ENCODE peak calls at places on chromosome 9, in five cellular contexts. F, S, L, N and T are unnamed samples.
A peak's percentile ranks its signal among the peaks of the same experiment; 100 is the strongest.

GRCh38 chr9:20988916-20989315 is 42.5 kb downstream of the HACD4 start:
- DNase-seq in F (peak; percentile 59), S (no peak), L (no peak), N (no peak), T (no peak)

GRCh38 chr9:137878146-137878941 is 762 bp downstream of the CACNA1B start:
- DNase-seq in F (peak; percentile 12), S (no peak), L (peak; percentile 13), N (no peak), T (no peak)

GRCh38 chr9:136711751-136712689 is at the start of gene DIPK1B:
- DNase-seq in F (no peak), S (no peak), L (no peak), N (no peak), T (no peak)

GRCh38 chr9:80061940-80062339 is 490.2 kb downstream of the TLE4 start:
- DNase-seq in F (peak; percentile 96), S (peak; percentile 33), L (no peak), N (peak; percentile 27), T (no peak)

GRCh38 chr9:32579706-32580331 is 6.9 kb upstream of the NDUFB6 start:
- DNase-seq in F (peak; percentile 52), S (peak; percentile 48), L (peak; percentile 62), N (no peak), T (peak; percentile 37)

GRCh38 chr9:133477992-133478850 is 678 bp downstream of the SLC2A6 start:
- DNase-seq in F (peak; percentile 63), S (no peak), L (no peak), N (peak; percentile 74), T (no peak)

GRCh38 chr9:109286571-109286977 is 34.3 kb downstream of the EPB41L4B start:
- DNase-seq in F (peak; percentile 39), S (peak; percentile 36), L (no peak), N (peak; percentile 89), T (no peak)

GRCh38 chr9:79641055-79641454 is 69.3 kb downstream of the TLE4 start:
- DNase-seq in F (no peak), S (no peak), L (no peak), N (no peak), T (no peak)

GRCh38 chr9:128918921-128919320 is 1.9 kb upstream of the PHYHD1 start:
- DNase-seq in F (no peak), S (no peak), L (no peak), N (no peak), T (no peak)

GRCh38 chr9:129141066-129142041 is 30.1 kb downstream of the PTPA start:
- DNase-seq in F (peak; percentile 94), S (peak; percentile 45), L (no peak), N (no peak), T (peak; percentile 66)

GRCh38 chr9:104914458-104914857 is 13.5 kb downstream of the ABCA1 start:
- DNase-seq in F (no peak), S (no peak), L (no peak), N (no peak), T (no peak)

GRCh38 chr9:42396318-42396717 is 212.9 kb downstream of the SPATA31A6 start:
- DNase-seq in F (no peak), S (no peak), L (no peak), N (no peak), T (no peak)

GRCh38 chr9:27523141-27523540 is 949 bp upstream of the IFNK start:
- DNase-seq in F (no peak), S (no peak), L (no peak), N (no peak), T (no peak)

GRCh38 chr9:6563036-6563435 is 82.5 kb downstream of the GLDC start:
- DNase-seq in F (no peak), S (peak; percentile 40), L (no peak), N (no peak), T (no peak)

GRCh38 chr9:71349218-71349617 is 227.8 kb upstream of the TRPM3 start:
- DNase-seq in F (peak; percentile 34), S (no peak), L (no peak), N (no peak), T (no peak)

GRCh38 chr9:116549061-116549664 is 137.9 kb upstream of the TRIM32 start:
- DNase-seq in F (peak; percentile 97), S (peak; percentile 74), L (no peak), N (peak; percentile 99), T (no peak)

GRCh38 chr9:36166150-36166927 is 2.8 kb upstream of the CCIN start:
- DNase-seq in F (peak; percentile 88), S (peak; percentile 60), L (peak; percentile 69), N (peak; percentile 62), T (peak; percentile 65)

GRCh38 chr9:134930404-134930803 is 12.7 kb upstream of the FCN1 start:
- DNase-seq in F (no peak), S (no peak), L (no peak), N (no peak), T (no peak)

GRCh38 chr9:99356512-99356971 is 134.5 kb downstream of the SEC61B start:
- DNase-seq in F (no peak), S (no peak), L (no peak), N (no peak), T (no peak)

GRCh38 chr9:36835271-36835996 is 198.6 kb downstream of the PAX5 start:
- DNase-seq in F (no peak), S (no peak), L (no peak), N (no peak), T (no peak)

GRCh38 chr9:36382484-36382883 is 17.6 kb downstream of the RNF38 start:
- DNase-seq in F (no peak), S (no peak), L (no peak), N (no peak), T (no peak)

GRCh38 chr9:113677057-113677456 is 199.1 kb upstream of the ZNF618 start:
- DNase-seq in F (no peak), S (no peak), L (no peak), N (no peak), T (no peak)

GRCh38 chr9:126393876-126394275 is 67.2 kb downstream of the MVB12B start:
- DNase-seq in F (peak; percentile 63), S (no peak), L (no peak), N (no peak), T (no peak)

GRCh38 chr9:129888085-129888808 is 53.0 kb downstream of the USP20 start:
- DNase-seq in F (no peak), S (no peak), L (peak; percentile 79), N (no peak), T (no peak)

GRCh38 chr9:88749420-88749819 is 214.4 kb downstream of the NXNL2 start:
- DNase-seq in F (peak; percentile 90), S (no peak), L (no peak), N (no peak), T (no peak)

GRCh38 chr9:86410281-86410680 is 56.1 kb upstream of the TUT7 start:
- DNase-seq in F (no peak), S (no peak), L (no peak), N (no peak), T (no peak)

GRCh38 chr9:13568851-13569618 is 289.5 kb upstream of the MPDZ start:
- DNase-seq in F (no peak), S (no peak), L (no peak), N (no peak), T (no peak)

GRCh38 chr9:121498150-121498486 is 1.5 kb downstream of the GGTA1 start:
- DNase-seq in F (peak; percentile 79), S (peak; percentile 71), L (no peak), N (peak; percentile 99), T (no peak)

GRCh38 chr9:93218161-93218560 is 34.2 kb downstream of the WNK2 start:
- DNase-seq in F (no peak), S (no peak), L (no peak), N (no peak), T (no peak)

GRCh38 chr9:92961627-92962302 is 14.4 kb downstream of the FGD3 start:
- DNase-seq in F (no peak), S (no peak), L (no peak), N (no peak), T (no peak)

GRCh38 chr9:13705356-13705755 is 425.9 kb upstream of the MPDZ start:
- DNase-seq in F (peak; percentile 16), S (no peak), L (no peak), N (no peak), T (no peak)

GRCh38 chr9:126696091-126696763 is 82.5 kb downstream of the LMX1B start:
- DNase-seq in F (no peak), S (no peak), L (no peak), N (no peak), T (no peak)

GRCh38 chr9:100277166-100277979 is 75.4 kb downstream of the TEX10 start:
- DNase-seq in F (peak; percentile 56), S (no peak), L (no peak), N (peak; percentile 23), T (no peak)

GRCh38 chr9:133065070-133065388 is 3.2 kb downstream of the CEL start:
- DNase-seq in F (no peak), S (no peak), L (no peak), N (no peak), T (no peak)

GRCh38 chr9:131117762-131118145 is 7.6 kb upstream of the NUP214 start:
- DNase-seq in F (no peak), S (no peak), L (no peak), N (no peak), T (no peak)